ENCODE peak calls at places on chromosomes 7 and 10, in six cellular contexts. B is GOT3; G is AG10803; R is activated gamma-delta T cell treated with anti-CD3 and anti-CD28 coated beads, Interleukin-2, amount 50 U/mL, for 16 hours; K is GM23338; F is T-helper 1 cell. T is an unnamed sample.

GRCh38 chr10:74018241-74018640 is 20.3 kb downstream of the VCL start:
- DNase-seq in B (no peak), G (no peak), R (no peak), K (no peak), F (no peak), T (no peak)

GRCh38 chr10:71244638-71245419 is 32.5 kb downstream of the UNC5B start:
- DNase-seq in B (no peak), G (peak), R (no peak), K (no peak), F (no peak), T (no peak)

GRCh38 chr7:13291010-13291409 is 603.6 kb downstream of the ARL4A start:
- DNase-seq in B (no peak), G (peak), R (no peak), K (no peak), F (no peak), T (no peak)

GRCh38 chr10:111249925-111250324 is 173.1 kb downstream of the ADRA2A start:
- DNase-seq in B (no peak), G (no peak), R (no peak), K (no peak), F (no peak), T (no peak)

GRCh38 chr7:44415047-44415446 is 75.4 kb downstream of the NUDCD3 start:
- DNase-seq in B (no peak), G (peak), R (no peak), K (no peak), F (no peak), T (no peak)

GRCh38 chr10:44301781-44302400 is 83.0 kb downstream of the CXCL12 start:
- DNase-seq in B (no peak), G (no peak), R (no peak), K (no peak), F (no peak), T (no peak)

GRCh38 chr7:47751068-47751467 is 169.2 kb upstream of the TNS3 start:
- DNase-seq in B (no peak), G (no peak), R (no peak), K (no peak), F (no peak), T (no peak)

GRCh38 chr7:12570529-12571461 is at the start of gene SCIN:
- DNase-seq in B (no peak), G (no peak), R (no peak), K (peak), F (no peak), T (peak)

GRCh38 chr7:102119213-102119651 is 167.4 kb upstream of the SH2B2 start:
- DNase-seq in B (no peak), G (peak), R (no peak), K (no peak), F (no peak), T (no peak)

GRCh38 chr7:20223356-20223755 is 6.2 kb upstream of the MACC1 start:
- DNase-seq in B (no peak), G (peak), R (no peak), K (no peak), F (no peak), T (no peak)

GRCh38 chr7:22109761-22110160 is 164.1 kb upstream of the CDCA7L start:
- DNase-seq in B (no peak), G (peak), R (no peak), K (peak), F (no peak), T (no peak)

GRCh38 chr10:128421731-128422130 is 295.5 kb upstream of the MKI67 start:
- DNase-seq in B (no peak), G (no peak), R (no peak), K (no peak), F (no peak), T (no peak)

GRCh38 chr7:51344406-51344805 is 27.8 kb upstream of the COBL start:
- DNase-seq in B (no peak), G (no peak), R (no peak), K (no peak), F (no peak), T (no peak)

GRCh38 chr7:149735181-149735602 is 38.2 kb downstream of the ZNF467 start:
- DNase-seq in B (no peak), G (no peak), R (no peak), K (no peak), F (no peak), T (no peak)

GRCh38 chr7:46716926-46717325 is 795.9 kb upstream of the IGFBP3 start:
- DNase-seq in B (no peak), G (no peak), R (no peak), K (no peak), F (no peak), T (no peak)